ENCODE peak calls at places on chromosome 22, in ten cellular contexts. V is cardiac muscle cell; T is lower lobe of right lung; E is EH; A is stimulated activated CD4-positive, alpha-beta T cell treated with anti-CD3 and anti-CD28 coated beads, Interleukin-1b, Interleukin-23, amount 100 ng/mL, for 1 hour; Z is DMS153; Q is GM12865; G is Peyer's patch; X is HS-5; J is stimulated activated CD8-positive, alpha-beta memory T cell treated with anti-CD3 and anti-CD28 coated beads, Interleukin-4, amount 100 ng/mL, for 1 hour. K is an unnamed sample.

GRCh38 chr22:44698531-44699421 is 3.2 kb upstream of the PRR5 start:
- DNase-seq in T (no peak), J (no peak), E (peak), Z (no peak), A (no peak), X (peak), G (no peak), Q (no peak), V (peak), K (no peak)

GRCh38 chr22:30968015-30968923 is at the start of gene MORC2:
- DNase-seq in G (no peak), T (peak), E (no peak), J (no peak), Q (peak), X (no peak), V (peak), Z (peak), A (no peak), K (no peak)

GRCh38 chr22:45885941-45886395 is 91.0 kb downstream of the WNT7B start:
- DNase-seq in X (no peak), J (no peak), V (no peak), E (no peak), T (peak), Z (no peak), G (no peak), Q (no peak), A (no peak), K (no peak)

GRCh38 chr22:43829448-43829821 is 17.3 kb upstream of the EFCAB6 start:
- DNase-seq in T (peak), Z (no peak), G (peak), A (no peak), Q (no peak), J (no peak), X (no peak), E (no peak), V (no peak), K (no peak)

GRCh38 chr22:19419464-19420178 is 11.9 kb downstream of the HIRA start:
- DNase-seq in V (peak), Z (no peak), Q (peak), A (no peak), J (no peak), T (no peak), X (no peak), G (no peak), E (no peak), K (peak)

GRCh38 chr22:31929126-31929928 is 15.0 kb upstream of the YWHAH start:
- DNase-seq in A (no peak), V (no peak), Q (no peak), G (no peak), E (peak), T (no peak), J (no peak), Z (no peak), X (no peak), K (no peak)

GRCh38 chr22:36823177-36823839 is 6.5 kb upstream of the PVALB start:
- DNase-seq in G (no peak), Q (no peak), E (no peak), V (peak), X (no peak), Z (no peak), A (no peak), T (no peak), J (no peak), K (no peak)

GRCh38 chr22:32075997-32076725 is 33.1 kb downstream of the SLC5A1 start:
- DNase-seq in Q (no peak), G (no peak), J (no peak), Z (no peak), X (no peak), V (no peak), T (no peak), E (no peak), A (no peak), K (no peak)

GRCh38 chr22:28983788-28984441 is 77.7 kb downstream of the C22orf31 start:
- DNase-seq in G (no peak), V (peak), J (no peak), E (no peak), A (no peak), X (no peak), T (no peak), Z (no peak), Q (no peak), K (no peak)

K was measured in natural killer cell treated with Interleukin-12 subunit alpha and Interleukin-12 subunit beta and Interleukin-15 and Interleukin-18, amount 100 ng/mL, for 72 hours.